ENCODE peak calls at places on chromosomes 7 and 10, in six cellular contexts. D, H, B, V, J and C are unnamed samples.
A peak's percentile ranks its signal among the peaks of the same experiment; 100 is the strongest.

GRCh38 chr7:89726548-89726947 is 427.7 kb upstream of the STEAP1 start:
- DNase-seq in D (no peak), H (no peak), B (no peak), V (no peak), J (no peak), C (no peak)

GRCh38 chr10:99304027-99304856 is 24.9 kb upstream of the CNNM1 start:
- DNase-seq in D (no peak), H (no peak), B (no peak), V (peak; percentile 27), J (no peak), C (no peak)

GRCh38 chr10:114635797-114636550 is 22.1 kb downstream of the ABLIM1 start:
- DNase-seq in D (no peak), H (no peak), B (no peak), V (no peak), J (no peak), C (no peak)

GRCh38 chr10:33265621-33266020 is 68.8 kb downstream of the NRP1 start:
- DNase-seq in D (no peak), H (no peak), B (no peak), V (no peak), J (no peak), C (no peak)

GRCh38 chr10:71038921-71039320 is 150.6 kb upstream of the PCBD1 start:
- DNase-seq in D (no peak), H (no peak), B (no peak), V (no peak), J (no peak), C (no peak)

GRCh38 chr7:7565746-7566650 is 686 bp upstream of the MIOS start:
- DNase-seq in D (no peak), H (no peak), B (no peak), V (peak; percentile 2), J (peak; percentile 80), C (no peak)

GRCh38 chr7:137343483-137343841 is at the start of gene PTN:
- DNase-seq in D (peak; percentile 43), H (no peak), B (peak; percentile 57), V (peak; percentile 74), J (peak; percentile 7), C (peak; percentile 58)

GRCh38 chr10:16986406-16987128 is 143.0 kb downstream of the CUBN start:
- DNase-seq in D (peak; percentile 67), H (peak; percentile 83), B (peak; percentile 76), V (peak; percentile 91), J (no peak), C (peak; percentile 69)

GRCh38 chr10:123160311-123160980 is 6.2 kb downstream of the BUB3 start:
- DNase-seq in D (no peak), H (no peak), B (no peak), V (no peak), J (no peak), C (no peak)

GRCh38 chr10:101258179-101258885 is 29.1 kb upstream of the LBX1 start:
- DNase-seq in D (no peak), H (no peak), B (no peak), V (no peak), J (peak; percentile 14), C (no peak)

GRCh38 chr10:113059001-113059780 is 109.1 kb downstream of the TCF7L2 start:
- DNase-seq in D (peak; percentile 36), H (no peak), B (peak; percentile 82), V (peak; percentile 80), J (no peak), C (peak; percentile 94)

GRCh38 chr7:135721198-135721820 is 6.7 kb downstream of the SLC13A4 start:
- DNase-seq in D (no peak), H (no peak), B (no peak), V (no peak), J (no peak), C (no peak)

GRCh38 chr7:41256186-41256945 is 446.5 kb downstream of the INHBA start:
- DNase-seq in D (no peak), H (no peak), B (peak; percentile 47), V (peak; percentile 66), J (no peak), C (no peak)

GRCh38 chr7:16028651-16029050 is 342.2 kb upstream of the MEOX2 start:
- DNase-seq in D (no peak), H (no peak), B (no peak), V (peak; percentile 4), J (no peak), C (no peak)

GRCh38 chr7:157537056-157537455 is 200.3 kb downstream of the DNAJB6 start:
- DNase-seq in D (no peak), H (no peak), B (no peak), V (no peak), J (no peak), C (no peak)

GRCh38 chr10:93383562-93383981 is 98.6 kb downstream of the MYOF start:
- DNase-seq in D (peak; percentile 95), H (peak; percentile 97), B (peak; percentile 95), V (peak; percentile 94), J (peak; percentile 42), C (peak; percentile 92)

GRCh38 chr7:98081351-98081750 is 25.3 kb upstream of the LMTK2 start:
- DNase-seq in D (no peak), H (no peak), B (no peak), V (no peak), J (no peak), C (no peak)

GRCh38 chr7:17369686-17370426 is 71.4 kb downstream of the AHR start:
- DNase-seq in D (peak; percentile 83), H (peak; percentile 73), B (peak; percentile 96), V (peak; percentile 95), J (peak; percentile 66), C (peak; percentile 93)

GRCh38 chr10:32239770-32240169 is 107.2 kb downstream of the EPC1 start:
- DNase-seq in D (no peak), H (peak; percentile 40), B (peak; percentile 87), V (peak; percentile 82), J (no peak), C (peak; percentile 90)

GRCh38 chr7:25429731-25430130 is 201.4 kb upstream of the NPVF start:
- DNase-seq in D (no peak), H (no peak), B (peak; percentile 86), V (peak; percentile 59), J (no peak), C (no peak)

GRCh38 chr7:130513447-130513846 is 21.6 kb downstream of the MEST start:
- DNase-seq in D (no peak), H (no peak), B (no peak), V (no peak), J (no peak), C (no peak)

GRCh38 chr10:31940839-31941653 is 12.4 kb upstream of the ARHGAP12 start:
- DNase-seq in D (peak; percentile 58), H (peak; percentile 79), B (peak; percentile 96), V (peak; percentile 98), J (peak; percentile 81), C (peak; percentile 89)

GRCh38 chr10:45278860-45279498 is 36.4 kb downstream of the OR13A1 start:
- DNase-seq in D (no peak), H (no peak), B (no peak), V (no peak), J (no peak), C (no peak)

GRCh38 chr7:40192036-40192435 is 57.2 kb downstream of the SUGCT start:
- DNase-seq in D (peak; percentile 50), H (no peak), B (peak; percentile 91), V (peak; percentile 87), J (no peak), C (peak; percentile 84)

DNA sequence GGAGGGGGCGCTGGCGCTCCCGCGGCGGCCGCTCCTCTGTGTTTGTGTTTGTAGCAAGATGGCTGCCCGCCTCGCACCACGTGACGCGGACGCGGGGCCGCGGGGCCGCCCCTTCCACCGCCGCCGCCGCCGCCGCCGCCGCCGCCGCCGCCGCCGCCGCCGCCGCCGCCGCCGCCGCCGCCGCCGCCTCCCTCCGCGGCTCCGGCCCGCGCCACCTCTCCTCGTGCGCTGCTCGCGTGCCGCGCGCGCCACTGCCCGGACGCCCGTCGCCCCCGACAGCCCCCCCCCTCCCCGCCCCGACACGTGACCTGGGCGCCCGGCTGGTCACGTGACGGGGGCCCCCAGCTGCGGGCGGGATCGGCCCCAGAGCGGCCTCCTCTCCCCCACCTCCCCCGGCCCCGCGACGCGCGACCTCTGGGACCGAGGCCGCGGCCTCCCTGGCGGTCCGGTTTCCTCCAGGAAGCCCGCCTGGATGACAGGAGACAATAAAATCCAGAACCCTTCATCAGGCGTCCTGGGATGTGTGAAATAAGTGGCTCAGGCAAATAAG is at the start of gene GIGYF1:
- DNase-seq in D (no peak), H (no peak), B (peak; percentile 42), V (peak; percentile 84), J (peak; percentile 42), C (peak; percentile 56)
- H3K4me3 ChIP-seq in D (peak within 1 kb of the TSS; percentile 80), H (peak within 1 kb of the TSS; percentile 74), B (peak within 1 kb of the TSS; percentile 78), V (peak within 1 kb of the TSS; percentile 89), J (peak within 1 kb of the TSS; percentile 83), C (peak within 1 kb of the TSS; percentile 83)

DNA sequence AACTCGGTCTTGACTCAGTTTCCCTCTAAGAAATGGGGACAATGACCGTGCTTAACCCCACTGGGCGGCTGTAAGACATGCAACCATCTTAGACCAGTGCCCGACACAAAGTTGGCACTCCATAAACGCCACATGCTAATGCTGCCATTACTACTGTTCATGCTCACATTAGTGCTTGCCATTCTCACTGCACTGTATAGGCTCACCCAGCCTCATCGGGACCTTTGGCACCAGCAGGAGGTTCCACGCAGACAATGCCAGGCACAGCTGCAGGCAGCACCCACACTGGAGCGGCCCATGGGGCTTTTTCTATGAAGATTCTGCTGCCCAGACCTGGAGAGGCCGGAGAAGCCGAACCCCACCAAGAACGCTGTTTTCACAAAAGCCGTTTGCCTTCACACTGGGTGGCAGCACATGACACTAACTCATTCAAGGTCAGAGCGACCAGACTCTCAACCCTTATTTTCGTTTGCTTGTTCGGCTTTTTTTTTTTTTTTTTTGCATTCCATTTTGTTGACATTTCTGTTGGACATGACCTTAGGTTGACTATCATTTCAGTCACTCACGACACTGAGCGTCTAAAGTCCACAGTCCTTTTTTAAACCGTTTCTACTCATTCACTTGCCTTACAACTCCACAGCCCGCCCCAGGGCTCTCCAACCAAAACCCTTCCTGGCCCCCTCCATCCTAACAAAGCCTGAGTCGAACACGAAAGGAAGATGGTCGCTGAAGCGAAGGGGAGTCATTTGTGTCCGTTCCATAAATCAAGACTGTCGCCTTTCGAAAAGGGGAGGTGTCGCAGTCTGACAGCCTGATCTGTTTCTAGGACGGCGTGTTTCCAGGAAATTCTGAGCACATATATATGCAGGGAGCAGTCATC is 124.4 kb upstream of the RNF32 start:
- DNase-seq in D (no peak), H (no peak), B (no peak), V (no peak), J (no peak), C (no peak)
- H3K4me3 ChIP-seq in D (no peak overlapping the region), H (no peak overlapping the region), B (no peak overlapping the region), V (no peak overlapping the region), J (peak overlapping the region; percentile 37), C (no peak overlapping the region)

GRCh38 chr10:79223346-79224048 is 123.8 kb upstream of the PPIF start:
- DNase-seq in D (no peak), H (no peak), B (peak; percentile 76), V (no peak), J (no peak), C (peak; percentile 75)
- H3K4me3 ChIP-seq in D (no peak overlapping the region), H (no peak overlapping the region), B (no peak overlapping the region), V (no peak overlapping the region), J (no peak overlapping the region), C (no peak overlapping the region)

GRCh38 chr10:3623746-3624145 is 161.3 kb downstream of the KLF6 start:
- DNase-seq in D (peak; percentile 59), H (peak; percentile 67), B (peak; percentile 14), V (peak; percentile 62), J (peak; percentile 89), C (peak; percentile 85)
- H3K4me3 ChIP-seq in D (peak overlapping the region; percentile 3), H (no peak overlapping the region), B (no peak overlapping the region), V (peak overlapping the region; percentile 11), J (no peak overlapping the region), C (no peak overlapping the region)

GRCh38 chr10:132447446-132448247 is 50.6 kb downstream of the PWWP2B start:
- DNase-seq in D (peak; percentile 18), H (peak; percentile 50), B (peak; percentile 67), V (no peak), J (peak; percentile 99), C (peak; percentile 53)
- H3K4me3 ChIP-seq in D (no peak overlapping the region), H (no peak overlapping the region), B (no peak overlapping the region), V (no peak overlapping the region), J (no peak overlapping the region), C (no peak overlapping the region)